ENCODE peak calls at places on chromosomes 11 and 22, in six cellular contexts. One of them, this sample, is unnamed.

GRCh38 chr11:288328-289144 is at the start of gene PGGHG:
- DNase-seq in choroid plexus epithelial cell: no peak
- DNase-seq in NCI-H1092: no peak
- DNase-seq in nucleus accumbens: no peak
- DNase-seq in NCI-H82: peak
- DNase-seq in activated CD4-positive, alpha-beta T cell treated with anti-CD3 and anti-CD28 coated beads, Interleukin-2, amount 10 ng/mL, durations not matched to agents 7 days and 5 days: peak
- DNase-seq in this sample: no peak

GRCh38 chr11:102120006-102120405 is 9.8 kb downstream of the YAP1 start:
- DNase-seq in NCI-H1092: no peak
- DNase-seq in nucleus accumbens: no peak
- DNase-seq in activated CD4-positive, alpha-beta T cell treated with anti-CD3 and anti-CD28 coated beads, Interleukin-2, amount 10 ng/mL, durations not matched to agents 7 days and 5 days: no peak
- DNase-seq in choroid plexus epithelial cell: peak
- DNase-seq in NCI-H82: no peak
- DNase-seq in this sample: no peak

GRCh38 chr22:30212363-30212995 is 34.1 kb downstream of the LIF start:
- DNase-seq in NCI-H1092: no peak
- DNase-seq in activated CD4-positive, alpha-beta T cell treated with anti-CD3 and anti-CD28 coated beads, Interleukin-2, amount 10 ng/mL, durations not matched to agents 7 days and 5 days: no peak
- DNase-seq in NCI-H82: no peak
- DNase-seq in nucleus accumbens: no peak
- DNase-seq in choroid plexus epithelial cell: peak
- DNase-seq in this sample: no peak

GRCh38 chr11:130418756-130419155 is 9.7 kb downstream of the ADAMTS8 start:
- DNase-seq in NCI-H82: no peak
- DNase-seq in nucleus accumbens: no peak
- DNase-seq in NCI-H1092: no peak
- DNase-seq in choroid plexus epithelial cell: peak
- DNase-seq in activated CD4-positive, alpha-beta T cell treated with anti-CD3 and anti-CD28 coated beads, Interleukin-2, amount 10 ng/mL, durations not matched to agents 7 days and 5 days: no peak
- DNase-seq in this sample: no peak

GRCh38 chr11:62383822-62384221 is 35.0 kb upstream of the SCGB1A1 start:
- DNase-seq in NCI-H1092: no peak
- DNase-seq in activated CD4-positive, alpha-beta T cell treated with anti-CD3 and anti-CD28 coated beads, Interleukin-2, amount 10 ng/mL, durations not matched to agents 7 days and 5 days: no peak
- DNase-seq in NCI-H82: no peak
- DNase-seq in nucleus accumbens: no peak
- DNase-seq in choroid plexus epithelial cell: no peak
- DNase-seq in this sample: no peak

GRCh38 chr11:119218141-119218878 is 12.2 kb downstream of the CBL start:
- DNase-seq in NCI-H82: no peak
- DNase-seq in NCI-H1092: no peak
- DNase-seq in activated CD4-positive, alpha-beta T cell treated with anti-CD3 and anti-CD28 coated beads, Interleukin-2, amount 10 ng/mL, durations not matched to agents 7 days and 5 days: no peak
- DNase-seq in choroid plexus epithelial cell: peak
- DNase-seq in nucleus accumbens: no peak
- DNase-seq in this sample: no peak

GRCh38 chr11:3641701-3642070 is at the start of gene ART5:
- DNase-seq in NCI-H1092: no peak
- DNase-seq in NCI-H82: no peak
- DNase-seq in activated CD4-positive, alpha-beta T cell treated with anti-CD3 and anti-CD28 coated beads, Interleukin-2, amount 10 ng/mL, durations not matched to agents 7 days and 5 days: no peak
- DNase-seq in choroid plexus epithelial cell: no peak
- DNase-seq in nucleus accumbens: no peak
- DNase-seq in this sample: no peak

GRCh38 chr11:69601346-69601975 is 39.5 kb upstream of the CCND1 start:
- DNase-seq in choroid plexus epithelial cell: no peak
- DNase-seq in NCI-H82: no peak
- DNase-seq in activated CD4-positive, alpha-beta T cell treated with anti-CD3 and anti-CD28 coated beads, Interleukin-2, amount 10 ng/mL, durations not matched to agents 7 days and 5 days: no peak
- DNase-seq in nucleus accumbens: no peak
- DNase-seq in NCI-H1092: no peak
- DNase-seq in this sample: no peak

GRCh38 chr11:122107566-122107965 is 8.4 kb downstream of the BLID start:
- DNase-seq in NCI-H1092: no peak
- DNase-seq in choroid plexus epithelial cell: no peak
- DNase-seq in NCI-H82: no peak
- DNase-seq in activated CD4-positive, alpha-beta T cell treated with anti-CD3 and anti-CD28 coated beads, Interleukin-2, amount 10 ng/mL, durations not matched to agents 7 days and 5 days: no peak
- DNase-seq in nucleus accumbens: no peak
- DNase-seq in this sample: no peak

GRCh38 chr22:31055322-31056159 is 25.6 kb upstream of the SMTN start:
- DNase-seq in nucleus accumbens: no peak
- DNase-seq in choroid plexus epithelial cell: peak
- DNase-seq in NCI-H1092: peak
- DNase-seq in activated CD4-positive, alpha-beta T cell treated with anti-CD3 and anti-CD28 coated beads, Interleukin-2, amount 10 ng/mL, durations not matched to agents 7 days and 5 days: no peak
- DNase-seq in NCI-H82: no peak
- DNase-seq in this sample: no peak

GRCh38 chr11:45924036-45924915 is 1.8 kb downstream of the LARGE2 start:
- DNase-seq in choroid plexus epithelial cell: no peak
- DNase-seq in NCI-H82: no peak
- DNase-seq in NCI-H1092: no peak
- DNase-seq in nucleus accumbens: no peak
- DNase-seq in activated CD4-positive, alpha-beta T cell treated with anti-CD3 and anti-CD28 coated beads, Interleukin-2, amount 10 ng/mL, durations not matched to agents 7 days and 5 days: no peak
- DNase-seq in this sample: no peak

GRCh38 chr22:39282642-39283311 is 36.6 kb downstream of the RPL3 start:
- DNase-seq in activated CD4-positive, alpha-beta T cell treated with anti-CD3 and anti-CD28 coated beads, Interleukin-2, amount 10 ng/mL, durations not matched to agents 7 days and 5 days: no peak
- DNase-seq in choroid plexus epithelial cell: no peak
- DNase-seq in NCI-H82: no peak
- DNase-seq in nucleus accumbens: no peak
- DNase-seq in NCI-H1092: no peak
- DNase-seq in this sample: no peak

GRCh38 chr11:5624489-5625278 is at the start of gene TRIM34:
- DNase-seq in choroid plexus epithelial cell: peak
- DNase-seq in NCI-H1092: no peak
- DNase-seq in NCI-H82: no peak
- DNase-seq in nucleus accumbens: no peak
- DNase-seq in activated CD4-positive, alpha-beta T cell treated with anti-CD3 and anti-CD28 coated beads, Interleukin-2, amount 10 ng/mL, durations not matched to agents 7 days and 5 days: peak
- DNase-seq in this sample: peak

GRCh38 chr22:35023692-35024363 is 42.1 kb upstream of the ISX start:
- DNase-seq in NCI-H82: peak
- DNase-seq in NCI-H1092: peak
- DNase-seq in nucleus accumbens: no peak
- DNase-seq in choroid plexus epithelial cell: peak
- DNase-seq in activated CD4-positive, alpha-beta T cell treated with anti-CD3 and anti-CD28 coated beads, Interleukin-2, amount 10 ng/mL, durations not matched to agents 7 days and 5 days: peak
- DNase-seq in this sample: peak

GRCh38 chr11:76329084-76329648 is 51.8 kb downstream of the THAP12 start:
- DNase-seq in NCI-H82: no peak
- DNase-seq in nucleus accumbens: no peak
- DNase-seq in NCI-H1092: no peak
- DNase-seq in choroid plexus epithelial cell: peak
- DNase-seq in activated CD4-positive, alpha-beta T cell treated with anti-CD3 and anti-CD28 coated beads, Interleukin-2, amount 10 ng/mL, durations not matched to agents 7 days and 5 days: no peak
- DNase-seq in this sample: no peak

GRCh38 chr11:124520253-124520854 is 23.1 kb downstream of the OR8B12 start:
- DNase-seq in NCI-H82: no peak
- DNase-seq in nucleus accumbens: no peak
- DNase-seq in NCI-H1092: no peak
- DNase-seq in choroid plexus epithelial cell: no peak
- DNase-seq in activated CD4-positive, alpha-beta T cell treated with anti-CD3 and anti-CD28 coated beads, Interleukin-2, amount 10 ng/mL, durations not matched to agents 7 days and 5 days: no peak
- DNase-seq in this sample: no peak

GRCh38 chr11:85805387-85805786 is 5.6 kb downstream of the SYTL2 start:
- DNase-seq in nucleus accumbens: no peak
- DNase-seq in NCI-H82: no peak
- DNase-seq in choroid plexus epithelial cell: no peak
- DNase-seq in NCI-H1092: no peak
- DNase-seq in activated CD4-positive, alpha-beta T cell treated with anti-CD3 and anti-CD28 coated beads, Interleukin-2, amount 10 ng/mL, durations not matched to agents 7 days and 5 days: no peak
- DNase-seq in this sample: no peak

GRCh38 chr22:45071618-45072017 is 61.8 kb upstream of the PHF21B start:
- DNase-seq in NCI-H1092: no peak
- DNase-seq in NCI-H82: no peak
- DNase-seq in activated CD4-positive, alpha-beta T cell treated with anti-CD3 and anti-CD28 coated beads, Interleukin-2, amount 10 ng/mL, durations not matched to agents 7 days and 5 days: no peak
- DNase-seq in nucleus accumbens: no peak
- DNase-seq in choroid plexus epithelial cell: no peak
- DNase-seq in this sample: no peak

GRCh38 chr22:46462726-46463371 is 74.6 kb downstream of the CELSR1 start:
- DNase-seq in activated CD4-positive, alpha-beta T cell treated with anti-CD3 and anti-CD28 coated beads, Interleukin-2, amount 10 ng/mL, durations not matched to agents 7 days and 5 days: no peak
- DNase-seq in nucleus accumbens: no peak
- DNase-seq in NCI-H82: no peak
- DNase-seq in choroid plexus epithelial cell: peak
- DNase-seq in NCI-H1092: no peak
- DNase-seq in this sample: no peak

GRCh38 chr11:87299041-87299481 is 261.3 kb downstream of the TMEM135 start:
- DNase-seq in nucleus accumbens: no peak
- DNase-seq in activated CD4-positive, alpha-beta T cell treated with anti-CD3 and anti-CD28 coated beads, Interleukin-2, amount 10 ng/mL, durations not matched to agents 7 days and 5 days: no peak
- DNase-seq in choroid plexus epithelial cell: no peak
- DNase-seq in NCI-H82: peak
- DNase-seq in NCI-H1092: no peak
- DNase-seq in this sample: peak

GRCh38 chr22:46079861-46080821 is 70.2 kb upstream of the PPARA start:
- DNase-seq in choroid plexus epithelial cell: no peak
- DNase-seq in NCI-H82: no peak
- DNase-seq in NCI-H1092: no peak
- DNase-seq in activated CD4-positive, alpha-beta T cell treated with anti-CD3 and anti-CD28 coated beads, Interleukin-2, amount 10 ng/mL, durations not matched to agents 7 days and 5 days: no peak
- DNase-seq in nucleus accumbens: peak
- DNase-seq in this sample: no peak